ENCODE peak calls at places on chromosomes 7 and 10, in nine cellular contexts. L, J, X, Z, W, A, C, O and K are unnamed samples. For H3K4me1, the result is how much of the 10 kb centered on the place peaks cover.

GRCh38 chr10:43273543-43273942 is 6.7 kb upstream of the RASGEF1A start:
- DNase-seq in L (no peak), J (no peak), X (no peak), Z (no peak), W (no peak), A (no peak), C (no peak), O (no peak), K (no peak)

GRCh38 chr7:148708026-148708685 is 9.5 kb downstream of the CUL1 start:
- DNase-seq in L (no peak), J (no peak), X (no peak), Z (no peak), W (no peak), A (no peak), C (no peak), O (no peak), K (no peak)

GRCh38 chr7:90726120-90726519 is 130.0 kb downstream of the CDK14 start:
- DNase-seq in L (no peak), J (no peak), X (no peak), Z (no peak), W (no peak), A (no peak), C (no peak), O (no peak), K (no peak)

GRCh38 chr7:22444181-22444966 is 55.6 kb downstream of the STEAP1B start:
- DNase-seq in L (peak), J (no peak), X (no peak), Z (no peak), W (no peak), A (peak), C (no peak), O (no peak), K (peak)

GRCh38 chr7:80463272-80463920 is 48.5 kb downstream of the GNAT3 start:
- DNase-seq in L (no peak), J (no peak), X (no peak), Z (no peak), W (no peak), A (no peak), C (no peak), O (no peak), K (no peak)

GRCh38 chr7:55439627-55440026 is 74.5 kb downstream of the LANCL2 start:
- DNase-seq in L (no peak), J (no peak), X (peak), Z (no peak), W (no peak), A (no peak), C (no peak), O (no peak), K (no peak)

GRCh38 chr7:84949067-84949466 is 237.8 kb downstream of the SEMA3D start:
- DNase-seq in L (no peak), J (no peak), X (no peak), Z (no peak), W (no peak), A (no peak), C (no peak), O (no peak), K (no peak)

GRCh38 chr10:94963901-94964300 is 25.4 kb downstream of the CYP2C9 start:
- DNase-seq in L (peak), J (no peak), X (no peak), Z (no peak), W (no peak), A (no peak), C (peak), O (no peak), K (no peak)

GRCh38 chr10:15433850-15434537 is 62.9 kb upstream of the FAM171A1 start:
- DNase-seq in L (peak), J (no peak), X (no peak), Z (peak), W (peak), A (peak), C (peak), O (no peak), K (no peak)

GRCh38 chr7:18798018-18798906 is 302.7 kb downstream of the HDAC9 start:
- DNase-seq in L (no peak), J (no peak), X (no peak), Z (no peak), W (no peak), A (no peak), C (no peak), O (no peak), K (no peak)

GRCh38 chr7:112207106-112207592 is 654 bp downstream of the ZNF277 start:
- DNase-seq in L (no peak), J (no peak), X (no peak), Z (peak), W (no peak), A (no peak), C (no peak), O (no peak), K (no peak)

GRCh38 chr7:143288836-143289235 is 685 bp downstream of the CASP2 start:
- DNase-seq in L (no peak), J (no peak), X (no peak), Z (peak), W (no peak), A (no peak), C (no peak), O (no peak), K (no peak)

GRCh38 chr10:12960431-12960898 is 41.0 kb downstream of the CCDC3 start:
- DNase-seq in L (peak), J (no peak), X (no peak), Z (no peak), W (no peak), A (no peak), C (peak), O (peak), K (no peak)

GRCh38 chr7:74461970-74462706 is 8.4 kb downstream of the GTF2IRD1 start:
- DNase-seq in L (no peak), J (no peak), X (no peak), Z (no peak), W (no peak), A (no peak), C (no peak), O (no peak), K (no peak)

GRCh38 chr7:142792129-142792528 is 21.4 kb downstream of the PRSS2 start:
- DNase-seq in L (no peak), J (no peak), X (no peak), Z (no peak), W (no peak), A (no peak), C (no peak), O (no peak), K (no peak)

GRCh38 chr7:3482147-3482921 is 181.3 kb downstream of the SDK1 start:
- DNase-seq in L (peak), J (no peak), X (no peak), Z (peak), W (no peak), A (no peak), C (peak), O (no peak), K (no peak)

GRCh38 chr7:111752022-111752582 is 189.8 kb upstream of the IMMP2L start:
- DNase-seq in L (peak), J (peak), X (peak), Z (peak), W (peak), A (peak), C (peak), O (peak), K (peak)

GRCh38 chr10:48522011-48522765 is 82.7 kb downstream of the ARHGAP22 start:
- DNase-seq in L (no peak), J (no peak), X (no peak), Z (no peak), W (no peak), A (no peak), C (no peak), O (no peak), K (no peak)

GRCh38 chr7:93314449-93314848 is 82.3 kb downstream of the VPS50 start:
- DNase-seq in L (no peak), J (no peak), X (no peak), Z (no peak), W (no peak), A (no peak), C (no peak), O (no peak), K (no peak)

GRCh38 chr7:90518630-90519029 is 49.2 kb downstream of the PTTG1IP2 start:
- DNase-seq in L (no peak), J (no peak), X (no peak), Z (no peak), W (no peak), A (no peak), C (no peak), O (no peak), K (no peak)

GRCh38 chr10:4740471-4740870 is 85.5 kb upstream of the AKR1E2 start:
- DNase-seq in L (no peak), J (no peak), X (no peak), Z (no peak), W (no peak), A (no peak), C (no peak), O (no peak), K (no peak)

GRCh38 chr10:97861924-97862323 is 12.3 kb downstream of the GOLGA7B start:
- DNase-seq in L (no peak), J (no peak), X (no peak), Z (no peak), W (no peak), A (no peak), C (no peak), O (no peak), K (no peak)

GRCh38 chr10:59805043-59805442 is 51.8 kb upstream of the MRLN start:
- DNase-seq in L (peak), J (no peak), X (peak), Z (peak), W (peak), A (no peak), C (peak), O (no peak), K (no peak)

GRCh38 chr10:72276421-72277339 is 3.0 kb downstream of the DDIT4 start:
- DNase-seq in L (peak), J (no peak), X (peak), Z (peak), W (peak), A (no peak), C (peak), O (peak), K (no peak)

GRCh38 chr7:111892568-111892967 is 313.6 kb downstream of the DOCK4 start:
- DNase-seq in L (no peak), J (no peak), X (no peak), Z (no peak), W (no peak), A (no peak), C (no peak), O (no peak), K (no peak)

GRCh38 chr7:39650676-39651075 is 27.3 kb downstream of the RALA start:
- DNase-seq in L (no peak), J (no peak), X (peak), Z (no peak), W (no peak), A (no peak), C (no peak), O (peak), K (no peak)

GRCh38 chr7:42198296-42198695 is 38.7 kb downstream of the GLI3 start:
- DNase-seq in L (no peak), J (no peak), X (no peak), Z (no peak), W (no peak), A (no peak), C (no peak), O (no peak), K (no peak)

GRCh38 chr10:103926722-103927319 is 8.8 kb upstream of the STN1 start:
- DNase-seq in L (no peak), J (no peak), X (no peak), Z (no peak), W (no peak), A (no peak), C (no peak), O (no peak), K (no peak)
- TF ChIP-seq CTCF in L (no peak), J (no peak), X (no peak), Z (no peak), W (no peak), A (no peak), C (no peak), O (no peak), K (no peak)

DNA sequence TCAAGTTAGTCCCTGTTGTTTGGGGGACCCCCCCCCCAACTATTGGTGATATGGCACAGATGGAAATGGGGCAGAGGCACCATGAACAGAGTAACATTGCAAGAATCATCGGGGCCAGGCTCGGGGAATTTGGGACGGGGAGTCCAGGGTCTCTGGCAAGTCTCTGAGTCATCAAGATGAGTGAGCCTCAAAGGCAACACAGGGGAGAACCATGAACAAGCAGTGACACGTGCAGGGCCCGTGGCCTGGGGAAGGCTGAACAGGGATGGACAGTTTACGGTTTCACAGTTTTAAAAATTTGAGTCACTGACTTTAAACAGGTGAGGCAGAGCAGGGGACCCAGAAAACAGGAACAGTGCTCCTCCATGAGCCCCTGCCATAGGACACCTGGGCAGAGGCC is 24.1 kb downstream of the CHST15 start:
- DNase-seq in L (no peak), J (no peak), X (no peak), Z (no peak), W (no peak), A (no peak), C (no peak), O (no peak), K (no peak)
- H3K4me1 ChIP-seq in L (under half), J (under half), X (under half), Z (under half), W (under half), A (under half), C (under half), O (under half), K (under half)

GRCh38 chr10:125060038-125060437 is 100.3 kb downstream of the CTBP2 start:
- DNase-seq in L (no peak), J (no peak), X (no peak), Z (no peak), W (no peak), A (no peak), C (no peak), O (no peak), K (no peak)
- H3K27ac ChIP-seq in L (peak), J (no peak), X (peak), Z (no peak), W (peak), A (peak), C (peak), O (peak), K (peak)

GRCh38 chr7:156074982-156075615 is 262.8 kb upstream of the SHH start:
- DNase-seq in L (no peak), J (no peak), X (no peak), Z (peak), W (no peak), A (no peak), C (no peak), O (no peak), K (no peak)
- TF ChIP-seq CTCF in L (no peak), J (no peak), X (no peak), Z (peak), W (no peak), A (no peak), C (no peak), O (no peak), K (no peak)

GRCh38 chr7:135150072-135150782 is 2.4 kb downstream of the TMEM140 start:
- DNase-seq in L (peak), J (no peak), X (peak), Z (no peak), W (no peak), A (no peak), C (no peak), O (no peak), K (no peak)
- H3K4me1 ChIP-seq in L (under half), J (under half), X (under half), Z (under half), W (under half), A (under half), C (under half), O (under half), K (under half)

DNA sequence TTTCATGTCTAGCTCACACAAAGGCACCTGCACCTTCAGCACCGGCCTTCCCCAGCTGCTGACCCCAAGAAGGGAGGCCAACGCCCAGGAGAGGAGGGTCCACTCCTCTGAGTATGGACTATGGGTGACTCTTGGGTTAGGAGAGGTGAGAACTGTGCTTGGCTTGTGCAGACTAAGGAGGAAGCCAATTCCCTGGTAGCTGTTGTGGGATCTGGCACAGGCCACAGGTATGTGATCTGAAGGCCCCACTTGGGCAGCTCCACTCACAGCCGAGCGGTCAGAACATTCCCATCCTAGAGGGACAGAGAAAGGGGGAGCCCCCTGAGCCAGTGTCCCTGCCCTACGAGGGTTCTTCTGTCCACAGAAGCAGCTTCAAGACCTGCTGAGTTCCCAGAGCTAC is 52.8 kb upstream of the FIGNL1 start:
- DNase-seq in L (no peak), J (no peak), X (peak), Z (no peak), W (no peak), A (no peak), C (no peak), O (peak), K (no peak)
- H3K27ac ChIP-seq in L (peak), J (no peak), X (peak), Z (no peak), W (no peak), A (no peak), C (peak), O (peak), K (peak)

GRCh38 chr7:151167197-151167911 is at the start of gene GBX1:
- DNase-seq in L (no peak), J (no peak), X (no peak), Z (peak), W (peak), A (no peak), C (peak), O (no peak), K (no peak)
- TF ChIP-seq CTCF in L (no peak), J (peak), X (no peak), Z (peak), W (peak), A (peak), C (no peak), O (no peak), K (no peak)

GRCh38 chr10:102713483-102713813 is 749 bp downstream of the ARL3 start:
- DNase-seq in L (no peak), J (no peak), X (no peak), Z (no peak), W (no peak), A (no peak), C (no peak), O (no peak), K (no peak)

GRCh38 chr10:102713814-102714620 is at the start of gene ARL3:
- DNase-seq in L (peak), J (peak), X (peak), Z (peak), W (peak), A (peak), C (peak), O (peak), K (peak)

GRCh38 chr10:102712843-102713242 is 1.4 kb downstream of the ARL3 start:
- DNase-seq in L (no peak), J (no peak), X (no peak), Z (no peak), W (no peak), A (no peak), C (no peak), O (no peak), K (no peak)

GRCh38 chr10:102715880-102716279 is 1.4 kb downstream of the SFXN2 start:
- DNase-seq in L (no peak), J (no peak), X (no peak), Z (no peak), W (no peak), A (no peak), C (no peak), O (no peak), K (no peak)

GRCh38 chr10:102714621-102715455 is at the start of gene SFXN2:
- DNase-seq in L (peak), J (peak), X (no peak), Z (no peak), W (no peak), A (no peak), C (peak), O (no peak), K (peak)
- H3K4me1 ChIP-seq in L (under half), J (under half), X (under half), Z (under half), W (under half), A (under half), C (under half), O (under half), K (under half)